ENCODE peak calls at places on chromosomes 1 and 21, in eight cellular contexts. N, X, Y, H, V, Z, J and G are unnamed samples.

GRCh38 chr1:15188678-15189077 is 35.1 kb downstream of the TMEM51 start:
- DNase-seq in J (no peak), N (no peak), X (no peak), Y (no peak), V (no peak), H (no peak), Z (no peak), G (no peak)

GRCh38 chr1:225817611-225818061 is 7.7 kb downstream of the EPHX1 start:
- DNase-seq in N (peak; percentile 82), H (peak; percentile 55), Z (peak; percentile 89), X (peak; percentile 95), Y (peak; percentile 86), V (peak; percentile 29), J (no peak), G (peak; percentile 67)

GRCh38 chr1:234617135-234617985 is 7.4 kb upstream of the IRF2BP2 start:
- DNase-seq in Y (no peak), H (peak; percentile 29), X (peak; percentile 86), V (no peak), N (peak; percentile 58), J (no peak), Z (no peak), G (no peak)

GRCh38 chr1:35851175-35851869 is 31.7 kb upstream of the AGO1 start:
- DNase-seq in X (no peak), J (no peak), V (no peak), Z (no peak), Y (no peak), N (no peak), H (no peak), G (no peak)

GRCh38 chr1:237470712-237471310 is 419.9 kb downstream of the ZP4 start:
- DNase-seq in X (no peak), V (peak; percentile 61), Z (no peak), Y (no peak), J (peak; percentile 12), H (peak; percentile 20), N (no peak), G (peak; percentile 16)

GRCh38 chr1:2840036-2840809 is 38.7 kb upstream of the TTC34 start:
- DNase-seq in Y (peak; percentile 22), X (no peak), J (no peak), H (peak; percentile 62), Z (no peak), V (no peak), N (no peak), G (no peak)

GRCh38 chr1:150516050-150516591 is 569 bp downstream of the FALEC start:
- DNase-seq in V (peak; percentile 57), Z (no peak), N (no peak), Y (no peak), J (peak; percentile 20), X (no peak), H (peak; percentile 39), G (no peak)

GRCh38 chr1:43522776-43523480 is 7.8 kb upstream of the PTPRF start:
- DNase-seq in Z (peak; percentile 46), X (no peak), Y (no peak), N (no peak), V (no peak), H (peak; percentile 30), J (peak; percentile 71), G (peak; percentile 97)

GRCh38 chr1:110338200-110339039 is 757 bp upstream of the RBM15 start:
- DNase-seq in J (peak; percentile 91), Y (peak; percentile 96), V (peak; percentile 100), X (peak; percentile 98), N (no peak), H (peak; percentile 100), Z (peak; percentile 98), G (peak; percentile 75)

GRCh38 chr21:35540950-35541632 is 492.0 kb upstream of the RUNX1 start:
- DNase-seq in J (no peak), V (no peak), Z (no peak), N (no peak), Y (no peak), H (no peak), X (no peak), G (no peak)

GRCh38 chr1:210586785-210587184 is 258.1 kb downstream of the HHAT start:
- DNase-seq in N (no peak), Y (no peak), Z (no peak), V (peak; percentile 35), J (no peak), H (no peak), X (no peak), G (no peak)

GRCh38 chr1:151371340-151371739 is 1.2 kb downstream of the SELENBP1 start:
- DNase-seq in Z (no peak), H (no peak), X (no peak), J (peak; percentile 52), V (no peak), Y (peak; percentile 87), N (peak; percentile 48), G (no peak)

GRCh38 chr1:156927215-156928042 is 7.0 kb downstream of the LRRC71 start:
- DNase-seq in X (peak; percentile 81), H (peak; percentile 77), V (peak; percentile 85), J (peak; percentile 89), Y (peak; percentile 83), N (peak; percentile 33), Z (peak; percentile 91), G (peak; percentile 85)